ENCODE peak calls at places on chromosomes 6 and 20, in five cellular contexts. N is IMR-90, Q is mesendoderm, R is neuronal stem cell, D is mesenchymal stem cell. E is an unnamed sample.

GRCh38 chr6:128511518-128511917 is 8.9 kb downstream of the PTPRK start:
- DNase-seq in N (peak; percentile 69), Q (no peak), R (no peak), D (peak; percentile 74), E (no peak)

GRCh38 chr6:28789553-28790083 is 134.2 kb downstream of the TRIM27 start:
- DNase-seq in N (peak; percentile 68), Q (peak; percentile 80), R (no peak), D (peak; percentile 75), E (peak; percentile 63)

GRCh38 chr6:154169193-154169847 is 130.3 kb downstream of the OPRM1 start:
- DNase-seq in N (no peak), Q (no peak), R (no peak), D (peak; percentile 18), E (no peak)

GRCh38 chr20:63106108-63106764 is 99.5 kb upstream of the BHLHE23 start:
- DNase-seq in N (peak; percentile 4), Q (no peak), R (no peak), D (no peak), E (no peak)

GRCh38 chr20:57130160-57130772 is 136.2 kb downstream of the BMP7 start:
- DNase-seq in N (no peak), Q (no peak), R (no peak), D (no peak), E (no peak)

GRCh38 chr6:5085638-5086293 is 625 bp downstream of the PPP1R3G start:
- DNase-seq in N (peak; percentile 30), Q (peak; percentile 74), R (peak; percentile 49), D (peak; percentile 70), E (peak; percentile 53)

GRCh38 chr20:57785720-57786119 is 75.9 kb upstream of the PMEPA1 start:
- DNase-seq in N (no peak), Q (no peak), R (no peak), D (no peak), E (no peak)

GRCh38 chr6:167668754-167669552 is 157.8 kb upstream of the AFDN start:
- DNase-seq in N (no peak), Q (no peak), R (no peak), D (no peak), E (no peak)

GRCh38 chr20:36847009-36847709 is 28.8 kb upstream of the TLDC2 start:
- DNase-seq in N (peak; percentile 83), Q (peak; percentile 81), R (no peak), D (peak; percentile 92), E (peak; percentile 95)

GRCh38 chr20:35240083-35240913 is 13.8 kb downstream of the MMP24 start:
- DNase-seq in N (no peak), Q (no peak), R (no peak), D (no peak), E (no peak)

GRCh38 chr20:21396921-21397340 is 395 bp downstream of the NKX2-4 start:
- DNase-seq in N (no peak), Q (no peak), R (no peak), D (no peak), E (no peak)

GRCh38 chr6:69915346-69915745 is 49.0 kb downstream of the COL19A1 start:
- DNase-seq in N (no peak), Q (peak; percentile 52), R (no peak), D (no peak), E (peak; percentile 65)

GRCh38 chr6:34646714-34647113 is 49.9 kb downstream of the ILRUN start:
- DNase-seq in N (no peak), Q (no peak), R (no peak), D (no peak), E (no peak)
- H3K18ac ChIP-seq in N (no peak overlapping the region), Q (no peak overlapping the region), R (no peak overlapping the region), D (no peak overlapping the region), E (no peak overlapping the region)

GRCh38 chr6:164911873-164912580 is 397.4 kb downstream of the C6orf118 start:
- DNase-seq in N (no peak), Q (no peak), R (no peak), D (no peak), E (no peak)

GRCh38 chr6:164917211-164917610 is 392.2 kb downstream of the C6orf118 start:
- DNase-seq in N (no peak), Q (no peak), R (no peak), D (no peak), E (no peak)
- H3K9ac ChIP-seq in N (no peak overlapping the region), Q (no peak overlapping the region), R (no peak overlapping the region), D (no peak overlapping the region), E (no peak overlapping the region)

GRCh38 chr6:111625511-111626331 is 20.0 kb upstream of the TRAF3IP2 start:
- DNase-seq in N (peak; percentile 84), Q (peak; percentile 29), R (no peak), D (peak; percentile 14), E (peak; percentile 32)
- H3K27ac ChIP-seq in N (peak overlapping the region; percentile 10), Q (no peak overlapping the region), R (no peak overlapping the region), D (no peak overlapping the region), E (no peak overlapping the region)

GRCh38 chr6:88165877-88166492 is at the start of gene CNR1:
- DNase-seq in N (no peak), Q (peak; percentile 56), R (peak; percentile 60), D (peak; percentile 14), E (peak; percentile 26)

GRCh38 chr6:88163576-88163975 is 2.6 kb downstream of the CNR1 start:
- DNase-seq in N (no peak), Q (no peak), R (no peak), D (no peak), E (no peak)

GRCh38 chr6:88166493-88166900 is 350 bp upstream of the CNR1 start:
- DNase-seq in N (no peak), Q (peak; percentile 42), R (no peak), D (no peak), E (no peak)

GRCh38 chr6:88164061-88164460 is 2.1 kb downstream of the CNR1 start:
- DNase-seq in N (no peak), Q (no peak), R (no peak), D (no peak), E (no peak)

GRCh38 chr6:88165087-88165876 is 865 bp downstream of the CNR1 start:
- DNase-seq in N (no peak), Q (no peak), R (no peak), D (no peak), E (no peak)
- H3K18ac ChIP-seq in N (no peak overlapping the region), Q (no peak overlapping the region), R (peak overlapping the region; percentile 89), D (peak overlapping the region; percentile 22), E (no peak overlapping the region)

E was measured in trophoblast cell.